ENCODE peak calls at places on chromosomes 13 and 19, in four cellular contexts. F is cardiac muscle cell, N is thoracic aorta, I is aorta. X is an unnamed sample.

GRCh38 chr19:48639483-48640375 is 2.5 kb upstream of the DBP start:
- DNase-seq in N (no peak), F (no peak), I (no peak), X (peak; percentile 79)

GRCh38 chr19:5661483-5661882 is 18.8 kb downstream of the MICOS13 start:
- DNase-seq in N (no peak), F (no peak), I (peak; percentile 65), X (peak; percentile 64)

GRCh38 chr19:861756-862528 is 2.5 kb downstream of the CFD start:
- DNase-seq in F (no peak), I (no peak), N (no peak), X (peak; percentile 89)

GRCh38 chr19:48445256-48445605 is 552 bp upstream of the GRWD1 start:
- DNase-seq in I (no peak), N (no peak), F (peak; percentile 96), X (no peak)

GRCh38 chr13:77105051-77105450 is 78.1 kb upstream of the FBXL3 start:
- DNase-seq in N (no peak), F (no peak), I (no peak), X (no peak)

GRCh38 chr19:49422407-49423277 is 599 bp downstream of the PTH2 start:
- DNase-seq in N (no peak), I (peak; percentile 84), F (peak; percentile 46), X (no peak)

GRCh38 chr19:48513289-48514122 is 1.9 kb upstream of the LMTK3 start:
- DNase-seq in I (peak; percentile 84), F (peak; percentile 74), N (no peak), X (peak; percentile 83)

GRCh38 chr19:46607441-46607841 is 6.3 kb downstream of the CALM3 start:
- DNase-seq in I (peak; percentile 61), F (no peak), N (no peak), X (peak; percentile 63)

GRCh38 chr13:51858433-51859247 is 3.1 kb upstream of the CCDC70 start:
- DNase-seq in I (no peak), N (no peak), F (no peak), X (no peak)

GRCh38 chr19:40398417-40399056 is 8.6 kb upstream of the HIPK4 start:
- DNase-seq in F (no peak), I (no peak), N (no peak), X (no peak)

GRCh38 chr19:45477713-45478453 is 10.1 kb downstream of the FOSB start:
- DNase-seq in I (peak; percentile 83), N (no peak), F (no peak), X (no peak)
- H3K27ac ChIP-seq in I (no peak overlapping the region), N (peak overlapping the region; percentile 95), F (peak overlapping the region; percentile 100), X (peak overlapping the region; percentile 94)

GRCh38 chr13:30301827-30302226 is 5.5 kb downstream of the KATNAL1 start:
- DNase-seq in N (no peak), F (no peak), I (no peak), X (no peak)
- H3K36me3 ChIP-seq in N (no peaks in the 10 kb centered on the region), F (no peaks in the 10 kb centered on the region), I (no peaks in the 10 kb centered on the region), X (no peaks in the 10 kb centered on the region)

GRCh38 chr13:80605007-80605406 is 264.1 kb upstream of the SPRY2 start:
- DNase-seq in F (no peak), I (no peak), N (no peak), X (no peak)

GRCh38 chr13:80604094-80604493 is 263.2 kb upstream of the SPRY2 start:
- DNase-seq in N (no peak), F (peak; percentile 60), I (no peak), X (no peak)

GRCh38 chr13:80611310-80611709 is 270.4 kb upstream of the SPRY2 start:
- DNase-seq in I (no peak), N (no peak), F (no peak), X (no peak)

GRCh38 chr13:80603351-80603750 is 262.4 kb upstream of the SPRY2 start:
- DNase-seq in N (no peak), I (no peak), F (peak; percentile 29), X (no peak)

GRCh38 chr13:80605743-80606142 is 264.8 kb upstream of the SPRY2 start:
- DNase-seq in F (no peak), I (no peak), N (no peak), X (no peak)
- H3K27ac ChIP-seq in F (no peak overlapping the region), I (no peak overlapping the region), N (no peak overlapping the region), X (no peak overlapping the region)

DNA sequence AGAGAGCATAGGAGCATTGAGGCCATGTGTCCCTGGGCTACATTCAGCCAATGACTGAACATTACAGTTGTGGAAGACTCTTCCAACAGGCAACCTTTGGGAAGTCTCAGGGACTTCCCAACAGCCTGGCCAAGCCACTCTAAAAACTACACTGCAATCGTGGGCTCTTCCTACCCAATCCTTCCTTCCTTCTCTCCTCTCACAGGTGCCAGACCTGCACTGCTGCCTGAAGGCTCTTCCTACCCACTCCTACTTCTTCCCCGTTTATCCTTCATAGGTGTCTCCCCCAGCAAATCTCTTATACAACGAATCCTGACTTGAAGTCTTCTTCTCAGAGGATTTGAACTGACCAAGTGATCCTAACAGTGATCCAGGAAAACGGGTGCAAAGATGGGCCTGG is 47.1 kb upstream of the MBNL2 start:
- DNase-seq in N (no peak), F (no peak), I (no peak), X (no peak)
- H3K36me3 ChIP-seq in N (no peaks in the 10 kb centered on the region), F (no peaks in the 10 kb centered on the region), I (no peaks in the 10 kb centered on the region), X (no peaks in the 10 kb centered on the region)

GRCh38 chr19:35130761-35131720 is 3.8 kb downstream of the LGI4 start:
- DNase-seq in F (no peak), I (peak; percentile 58), N (no peak), X (no peak)
- H3K27ac ChIP-seq in F (no peak overlapping the region), I (no peak overlapping the region), N (no peak overlapping the region), X (no peak overlapping the region)

DNA sequence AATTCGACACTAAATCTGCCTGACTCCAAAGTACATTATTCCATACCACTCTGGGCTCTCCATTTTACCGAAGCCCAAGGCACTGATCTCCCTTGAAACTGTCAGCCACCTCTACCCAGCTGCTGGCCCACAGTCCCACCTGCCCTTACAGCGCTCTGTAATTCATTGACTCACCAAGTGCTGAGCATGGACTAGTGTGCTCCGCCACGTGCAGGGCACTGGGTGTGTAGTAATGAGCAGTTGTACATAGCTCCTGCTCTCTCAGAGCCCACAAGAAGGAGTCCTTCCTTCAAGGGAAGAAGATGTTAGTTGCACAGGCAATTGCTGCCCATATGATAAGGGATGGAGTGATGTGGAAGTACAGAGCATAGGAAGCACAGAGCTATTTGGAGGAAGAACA is 76.6 kb upstream of the SIAH3 start:
- DNase-seq in F (no peak), I (no peak), N (no peak), X (no peak)
- H3K36me3 ChIP-seq in F (no peaks in the 10 kb centered on the region), I (no peaks in the 10 kb centered on the region), N (no peaks in the 10 kb centered on the region), X (no peaks in the 10 kb centered on the region)

GRCh38 chr19:15195987-15196682 is 4.7 kb downstream of the NOTCH3 start:
- DNase-seq in I (peak; percentile 85), N (no peak), F (peak; percentile 24), X (peak; percentile 95)
- H3K27ac ChIP-seq in I (peak overlapping the region; percentile 16), N (peak overlapping the region; percentile 91), F (no peak overlapping the region), X (peak overlapping the region; percentile 83)

GRCh38 chr19:12946092-12946845 is 607 bp downstream of the RAD23A start:
- DNase-seq in I (peak; percentile 92), N (no peak), F (peak; percentile 87), X (peak; percentile 91)

GRCh38 chr19:12943437-12944044 is 2.1 kb upstream of the RAD23A start:
- DNase-seq in F (no peak), N (no peak), I (no peak), X (no peak)

GRCh38 chr19:12945479-12946091 is at the start of gene RAD23A:
- DNase-seq in F (peak; percentile 99), N (peak; percentile 90), I (peak; percentile 100), X (peak; percentile 100)

GRCh38 chr19:12940897-12941296 is 2.5 kb downstream of the CALR start:
- DNase-seq in I (no peak), N (no peak), F (no peak), X (no peak)

DNA sequence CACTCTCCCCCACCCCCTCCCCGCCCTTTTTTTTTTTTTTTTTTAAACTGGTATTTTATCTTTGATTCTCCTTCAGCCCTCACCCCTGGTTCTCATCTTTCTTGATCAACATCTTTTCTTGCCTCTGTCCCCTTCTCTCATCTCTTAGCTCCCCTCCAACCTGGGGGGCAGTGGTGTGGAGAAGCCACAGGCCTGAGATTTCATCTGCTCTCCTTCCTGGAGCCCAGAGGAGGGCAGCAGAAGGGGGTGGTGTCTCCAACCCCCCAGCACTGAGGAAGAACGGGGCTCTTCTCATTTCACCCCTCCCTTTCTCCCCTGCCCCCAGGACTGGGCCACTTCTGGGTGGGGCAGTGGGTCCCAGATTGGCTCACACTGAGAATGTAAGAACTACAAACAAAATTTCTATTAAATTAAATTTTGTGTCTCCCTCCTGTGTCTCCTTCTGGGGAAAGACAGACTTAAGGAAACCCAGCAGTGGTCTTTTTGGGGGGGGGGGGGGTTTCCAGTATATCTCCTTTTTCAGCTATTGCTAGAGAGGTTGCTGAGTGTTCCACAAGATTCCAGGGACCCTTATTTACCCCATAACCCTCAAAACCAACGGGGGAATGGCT is 1.5 kb upstream of the RAD23A start:
- DNase-seq in F (no peak), N (no peak), I (no peak), X (no peak)
- H3K36me3 ChIP-seq in F (peaks cover 56% of the 10 kb centered on the region), N (peaks cover 56% of the 10 kb centered on the region), I (peaks cover 8% of the 10 kb centered on the region), X (peaks cover 39% of the 10 kb centered on the region)

DNA sequence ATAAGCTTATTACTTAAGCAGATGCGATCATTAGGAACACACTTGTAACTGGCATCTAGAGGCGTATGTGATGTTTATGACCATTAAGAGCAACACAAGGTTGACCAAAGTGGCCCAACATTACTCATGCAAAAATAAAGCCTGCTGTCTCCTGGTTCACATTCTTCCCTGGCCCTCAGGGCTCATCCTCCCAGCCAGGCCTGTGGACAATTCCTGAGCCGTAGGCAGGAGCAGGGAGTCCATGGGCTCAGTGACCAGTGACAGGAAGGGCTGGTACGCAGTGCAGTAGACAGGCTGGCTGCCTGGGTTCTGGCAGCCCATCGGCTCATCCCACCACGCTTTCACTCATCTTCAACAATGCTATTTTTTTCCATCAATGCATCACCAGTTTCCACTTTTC is 106.0 kb downstream of the STK24 start:
- DNase-seq in N (no peak), F (no peak), I (no peak), X (no peak)
- H3K27ac ChIP-seq in N (no peak overlapping the region), F (no peak overlapping the region), I (no peak overlapping the region), X (no peak overlapping the region)

DNA sequence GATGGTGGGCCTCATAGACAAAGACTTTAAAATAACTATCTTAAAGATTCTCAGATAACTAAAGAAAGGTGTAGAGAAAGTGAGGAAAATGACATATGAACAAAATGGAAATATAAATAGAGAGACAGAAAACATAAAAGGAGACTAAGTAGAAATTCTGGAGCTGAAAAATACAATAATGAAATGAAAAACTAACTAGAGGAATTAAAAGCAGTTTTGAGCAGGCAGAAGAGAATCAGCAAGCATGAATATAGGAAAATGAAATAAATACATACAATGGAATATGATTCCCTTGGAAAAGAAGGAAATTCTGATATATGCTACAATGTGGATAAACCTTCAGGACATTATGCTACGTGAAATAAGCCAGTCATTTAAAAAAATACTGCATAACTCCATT is 3.9 kb downstream of the EEF1AKMT1 start:
- DNase-seq in F (no peak), N (no peak), I (no peak), X (no peak)
- H3K36me3 ChIP-seq in F (no peaks in the 10 kb centered on the region), N (no peaks in the 10 kb centered on the region), I (peaks cover 9% of the 10 kb centered on the region), X (no peaks in the 10 kb centered on the region)